ENCODE peak calls at places on chromosome 12, in seven cellular contexts. R, W, H, U, Q, Y and P are unnamed samples.

GRCh38 chr12:28023156-28023887 is 50.8 kb upstream of the PTHLH start:
- DNase-seq in R (peak), W (no peak), H (peak), U (no peak), Q (peak), Y (no peak), P (no peak)

GRCh38 chr12:49440031-49440430 is 72.8 kb downstream of the SPATS2 start:
- DNase-seq in R (peak), W (no peak), H (no peak), U (no peak), Q (no peak), Y (no peak), P (no peak)

GRCh38 chr12:52368494-52368893 is 1.2 kb upstream of the KRT85 start:
- DNase-seq in R (no peak), W (no peak), H (no peak), U (no peak), Q (no peak), Y (no peak), P (no peak)

GRCh38 chr12:90237841-90238240 is 529.2 kb upstream of the ATP2B1 start:
- DNase-seq in R (no peak), W (no peak), H (no peak), U (no peak), Q (no peak), Y (no peak), P (no peak)

GRCh38 chr12:3085341-3086125 is 8.4 kb downstream of the TSPAN9 start:
- DNase-seq in R (no peak), W (peak), H (peak), U (no peak), Q (no peak), Y (no peak), P (no peak)

GRCh38 chr12:26845057-26845666 is 12.2 kb upstream of the ITPR2 start:
- DNase-seq in R (peak), W (peak), H (peak), U (no peak), Q (peak), Y (peak), P (peak)

GRCh38 chr12:131209082-131210070 is 255.7 kb downstream of the ADGRD1 start:
- DNase-seq in R (no peak), W (peak), H (no peak), U (no peak), Q (no peak), Y (no peak), P (no peak)

GRCh38 chr12:6533653-6534157 is 612 bp upstream of the GAPDH start:
- DNase-seq in R (peak), W (peak), H (peak), U (no peak), Q (no peak), Y (peak), P (no peak)

GRCh38 chr12:106078358-106079025 is 60.3 kb downstream of the NUAK1 start:
- DNase-seq in R (peak), W (peak), H (no peak), U (no peak), Q (no peak), Y (peak), P (no peak)

GRCh38 chr12:117587646-117588287 is 226.3 kb upstream of the NOS1 start:
- DNase-seq in R (peak), W (peak), H (peak), U (peak), Q (peak), Y (peak), P (peak)

GRCh38 chr12:107400686-107401447 is 284.7 kb upstream of the PWP1 start:
- DNase-seq in R (peak), W (no peak), H (no peak), U (no peak), Q (no peak), Y (peak), P (no peak)

GRCh38 chr12:58298793-58299192 is 357.4 kb downstream of the ATP23 start:
- DNase-seq in R (no peak), W (no peak), H (no peak), U (no peak), Q (no peak), Y (no peak), P (no peak)

GRCh38 chr12:48816148-48816854 is 2.0 kb upstream of the CACNB3 start:
- DNase-seq in R (no peak), W (peak), H (no peak), U (no peak), Q (no peak), Y (no peak), P (no peak)

GRCh38 chr12:65171870-65172269 is 2.5 kb downstream of the LEMD3 start:
- DNase-seq in R (no peak), W (no peak), H (no peak), U (no peak), Q (no peak), Y (no peak), P (no peak)